ENCODE peak calls at places on chromosomes 6 and 20, in seven cellular contexts. One of them, this sample, is unnamed.

GRCh38 chr20:57411406-57412283 is 20.4 kb downstream of the RBM38 start:
- DNase-seq in right atrium auricular region: no peak
- DNase-seq in pancreas: no peak
- DNase-seq in cardiac muscle cell: no peak
- DNase-seq in astrocyte of the cerebellum: no peak
- DNase-seq in cardiac fibroblast: no peak
- DNase-seq in mucosa of descending colon: no peak
- DNase-seq in this sample: no peak

GRCh38 chr6:44932651-44933091 is 395.5 kb upstream of the RUNX2 start:
- DNase-seq in right atrium auricular region: no peak
- DNase-seq in pancreas: no peak
- DNase-seq in cardiac muscle cell: no peak
- DNase-seq in astrocyte of the cerebellum: no peak
- DNase-seq in cardiac fibroblast: no peak
- DNase-seq in mucosa of descending colon: no peak
- DNase-seq in this sample: no peak

GRCh38 chr20:12410783-12411182 is 493.1 kb downstream of the BTBD3 start:
- DNase-seq in right atrium auricular region: no peak
- DNase-seq in pancreas: no peak
- DNase-seq in cardiac muscle cell: no peak
- DNase-seq in astrocyte of the cerebellum: no peak
- DNase-seq in cardiac fibroblast: no peak
- DNase-seq in mucosa of descending colon: no peak
- DNase-seq in this sample: no peak

GRCh38 chr6:48766349-48766748 is 655.4 kb upstream of the PTCHD4 start:
- DNase-seq in right atrium auricular region: no peak
- DNase-seq in pancreas: no peak
- DNase-seq in cardiac muscle cell: no peak
- DNase-seq in astrocyte of the cerebellum: peak; percentile 8
- DNase-seq in cardiac fibroblast: peak; percentile 55
- DNase-seq in mucosa of descending colon: no peak
- DNase-seq in this sample: peak; percentile 87

GRCh38 chr6:79813854-79814477 is 133.4 kb downstream of the ELOVL4 start:
- DNase-seq in right atrium auricular region: peak; percentile 88
- DNase-seq in pancreas: peak; percentile 84
- DNase-seq in cardiac muscle cell: peak; percentile 78
- DNase-seq in astrocyte of the cerebellum: peak; percentile 44
- DNase-seq in cardiac fibroblast: peak; percentile 75
- DNase-seq in mucosa of descending colon: peak; percentile 31
- DNase-seq in this sample: peak; percentile 69

GRCh38 chr6:164692772-164693171 is 616.6 kb downstream of the C6orf118 start:
- DNase-seq in right atrium auricular region: no peak
- DNase-seq in pancreas: no peak
- DNase-seq in cardiac muscle cell: no peak
- DNase-seq in astrocyte of the cerebellum: no peak
- DNase-seq in cardiac fibroblast: no peak
- DNase-seq in mucosa of descending colon: no peak
- DNase-seq in this sample: no peak

GRCh38 chr6:144725731-144726522 is 440.8 kb downstream of the UTRN start:
- DNase-seq in right atrium auricular region: no peak
- DNase-seq in pancreas: no peak
- DNase-seq in cardiac muscle cell: no peak
- DNase-seq in astrocyte of the cerebellum: no peak
- DNase-seq in cardiac fibroblast: no peak
- DNase-seq in mucosa of descending colon: no peak
- DNase-seq in this sample: no peak

GRCh38 chr6:41712651-41713103 is 22.7 kb downstream of the TFEB start:
- DNase-seq in right atrium auricular region: no peak
- DNase-seq in pancreas: peak; percentile 71
- DNase-seq in cardiac muscle cell: no peak
- DNase-seq in astrocyte of the cerebellum: no peak
- DNase-seq in cardiac fibroblast: peak; percentile 46
- DNase-seq in mucosa of descending colon: no peak
- DNase-seq in this sample: no peak

GRCh38 chr6:28816909-28817807 is 106.6 kb downstream of the TRIM27 start:
- DNase-seq in right atrium auricular region: no peak
- DNase-seq in pancreas: no peak
- DNase-seq in cardiac muscle cell: no peak
- DNase-seq in astrocyte of the cerebellum: no peak
- DNase-seq in cardiac fibroblast: peak; percentile 56
- DNase-seq in mucosa of descending colon: no peak
- DNase-seq in this sample: peak; percentile 87

GRCh38 chr6:107491059-107491609 is 1.2 kb downstream of the SOBP start:
- DNase-seq in right atrium auricular region: peak; percentile 78
- DNase-seq in pancreas: peak; percentile 74
- DNase-seq in cardiac muscle cell: peak; percentile 78
- DNase-seq in astrocyte of the cerebellum: no peak
- DNase-seq in cardiac fibroblast: peak; percentile 65
- DNase-seq in mucosa of descending colon: peak; percentile 62
- DNase-seq in this sample: peak; percentile 50

GRCh38 chr6:3205913-3206312 is 21.5 kb downstream of the TUBB2B start:
- DNase-seq in right atrium auricular region: no peak
- DNase-seq in pancreas: no peak
- DNase-seq in cardiac muscle cell: no peak
- DNase-seq in astrocyte of the cerebellum: peak; percentile 76
- DNase-seq in cardiac fibroblast: peak; percentile 95
- DNase-seq in mucosa of descending colon: no peak
- DNase-seq in this sample: peak; percentile 97

GRCh38 chr6:37960139-37960935 is 140.8 kb downstream of the ZFAND3 start:
- DNase-seq in right atrium auricular region: no peak
- DNase-seq in pancreas: no peak
- DNase-seq in cardiac muscle cell: no peak
- DNase-seq in astrocyte of the cerebellum: no peak
- DNase-seq in cardiac fibroblast: no peak
- DNase-seq in mucosa of descending colon: no peak
- DNase-seq in this sample: no peak

GRCh38 chr6:166512567-166512966 is 73.9 kb downstream of the RAMACL start:
- DNase-seq in right atrium auricular region: no peak
- DNase-seq in pancreas: no peak
- DNase-seq in cardiac muscle cell: no peak
- DNase-seq in astrocyte of the cerebellum: no peak
- DNase-seq in cardiac fibroblast: no peak
- DNase-seq in mucosa of descending colon: peak; percentile 37
- DNase-seq in this sample: no peak

GRCh38 chr6:127854009-127854408 is 46.8 kb downstream of the THEMIS start:
- DNase-seq in right atrium auricular region: no peak
- DNase-seq in pancreas: no peak
- DNase-seq in cardiac muscle cell: no peak
- DNase-seq in astrocyte of the cerebellum: no peak
- DNase-seq in cardiac fibroblast: peak; percentile 14
- DNase-seq in mucosa of descending colon: no peak
- DNase-seq in this sample: peak; percentile 35

GRCh38 chr6:151958332-151958731 is 150.8 kb downstream of the ESR1 start:
- DNase-seq in right atrium auricular region: no peak
- DNase-seq in pancreas: no peak
- DNase-seq in cardiac muscle cell: no peak
- DNase-seq in astrocyte of the cerebellum: peak; percentile 15
- DNase-seq in cardiac fibroblast: peak; percentile 75
- DNase-seq in mucosa of descending colon: no peak
- DNase-seq in this sample: peak; percentile 84

GRCh38 chr6:27679968-27680694 is 207.2 kb upstream of the ZNF184 start:
- DNase-seq in right atrium auricular region: no peak
- DNase-seq in pancreas: no peak
- DNase-seq in cardiac muscle cell: no peak
- DNase-seq in astrocyte of the cerebellum: no peak
- DNase-seq in cardiac fibroblast: no peak
- DNase-seq in mucosa of descending colon: no peak
- DNase-seq in this sample: no peak
- H3K4me3 ChIP-seq in right atrium auricular region: no peak overlapping the region
- H3K4me3 ChIP-seq in pancreas: no peak overlapping the region
- H3K4me3 ChIP-seq in cardiac muscle cell: peak overlapping the region; percentile 22
- H3K4me3 ChIP-seq in astrocyte of the cerebellum: peak overlapping the region; percentile 35
- H3K4me3 ChIP-seq in cardiac fibroblast: no peak overlapping the region
- H3K4me3 ChIP-seq in mucosa of descending colon: no peak overlapping the region
- H3K4me3 ChIP-seq in this sample: peak overlapping the region; percentile 40

DNA sequence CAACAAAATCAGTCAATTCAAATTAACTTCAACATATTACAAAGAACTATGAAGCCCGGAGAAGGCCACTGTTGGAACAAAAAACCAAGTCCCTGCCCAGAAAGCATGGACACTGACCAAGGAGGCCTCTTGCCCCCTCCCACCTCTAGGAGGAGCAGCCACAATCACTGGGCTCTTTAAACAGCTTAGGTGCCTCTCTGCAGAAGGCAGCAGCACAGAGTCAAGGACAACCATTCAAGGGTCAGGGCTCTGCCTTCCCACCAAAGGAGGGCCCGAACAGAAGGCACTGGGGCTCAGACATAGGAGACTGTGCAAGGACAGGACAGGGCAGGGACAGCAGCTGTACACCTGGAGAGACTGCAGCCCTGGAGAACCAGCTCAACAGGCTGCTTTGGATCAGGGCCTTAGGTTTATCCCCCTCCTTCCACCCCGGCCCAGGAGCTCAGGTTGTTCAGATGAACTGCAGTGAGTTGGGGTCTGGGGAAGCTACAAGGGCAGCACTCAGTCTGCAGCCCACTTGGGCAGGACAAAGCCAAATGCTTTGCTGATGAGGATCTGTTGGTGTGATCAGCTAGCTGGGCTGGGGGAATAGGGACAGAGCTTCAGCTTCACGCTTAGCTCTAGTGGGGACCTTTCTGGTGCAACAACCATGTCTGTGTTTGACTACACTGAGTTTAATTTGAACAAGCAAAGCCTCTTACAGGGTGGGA is 17.8 kb downstream of the TOMM34 start:
- DNase-seq in right atrium auricular region: no peak
- DNase-seq in pancreas: no peak
- DNase-seq in cardiac muscle cell: peak; percentile 44
- DNase-seq in astrocyte of the cerebellum: no peak
- DNase-seq in cardiac fibroblast: no peak
- DNase-seq in mucosa of descending colon: no peak
- DNase-seq in this sample: no peak
- TF ChIP-seq CTCF in right atrium auricular region: no peak
- TF ChIP-seq CTCF in pancreas: no peak
- TF ChIP-seq CTCF in cardiac muscle cell: no peak
- TF ChIP-seq CTCF in astrocyte of the cerebellum: no peak
- TF ChIP-seq CTCF in cardiac fibroblast: no peak
- TF ChIP-seq CTCF in mucosa of descending colon: no peak
- TF ChIP-seq CTCF in this sample: no peak

DNA sequence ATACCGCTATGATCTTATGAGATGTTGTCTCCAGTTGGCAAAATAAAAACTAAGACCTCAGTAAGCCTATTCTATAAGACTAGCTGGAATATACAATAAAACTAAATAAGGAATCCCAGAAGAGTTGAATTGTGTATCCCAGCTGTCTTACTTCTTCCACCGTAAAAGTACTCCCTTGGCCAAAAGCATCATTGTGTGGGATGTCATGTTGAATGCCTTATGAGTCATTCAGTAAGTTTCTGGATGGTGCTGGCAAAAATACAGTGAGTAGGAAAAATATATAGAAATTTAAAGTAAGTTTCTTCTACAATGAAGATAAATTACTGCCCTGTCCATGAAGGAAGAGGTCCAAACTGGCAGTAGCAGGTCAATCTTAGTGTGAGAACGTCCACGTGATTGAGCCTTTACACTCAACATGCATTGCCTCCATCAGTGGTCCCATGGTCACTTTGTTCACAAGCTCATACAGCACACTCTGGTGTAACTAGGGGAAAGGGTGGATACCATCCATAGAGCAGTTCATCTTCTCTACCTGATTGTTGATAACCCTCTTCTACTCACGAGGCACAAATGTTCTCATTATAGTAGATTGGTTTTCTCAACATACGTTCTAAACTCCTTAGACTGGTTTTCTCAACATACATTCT is 13.7 kb upstream of the ZNF318 start:
- DNase-seq in right atrium auricular region: no peak
- DNase-seq in pancreas: no peak
- DNase-seq in cardiac muscle cell: no peak
- DNase-seq in astrocyte of the cerebellum: peak; percentile 19
- DNase-seq in cardiac fibroblast: peak; percentile 59
- DNase-seq in mucosa of descending colon: no peak
- DNase-seq in this sample: peak; percentile 83
- H3K4me3 ChIP-seq in right atrium auricular region: no peak overlapping the region
- H3K4me3 ChIP-seq in pancreas: no peak overlapping the region
- H3K4me3 ChIP-seq in cardiac muscle cell: no peak overlapping the region
- H3K4me3 ChIP-seq in astrocyte of the cerebellum: no peak overlapping the region
- H3K4me3 ChIP-seq in cardiac fibroblast: no peak overlapping the region
- H3K4me3 ChIP-seq in mucosa of descending colon: no peak overlapping the region
- H3K4me3 ChIP-seq in this sample: no peak overlapping the region

GRCh38 chr6:35026434-35027222 is 114.5 kb downstream of the TCP11 start:
- DNase-seq in right atrium auricular region: peak; percentile 55
- DNase-seq in pancreas: no peak
- DNase-seq in cardiac muscle cell: no peak
- DNase-seq in astrocyte of the cerebellum: no peak
- DNase-seq in cardiac fibroblast: peak; percentile 33
- DNase-seq in mucosa of descending colon: no peak
- DNase-seq in this sample: peak; percentile 47

GRCh38 chr6:35027807-35028206 is 113.3 kb downstream of the TCP11 start:
- DNase-seq in right atrium auricular region: peak; percentile 48
- DNase-seq in pancreas: no peak
- DNase-seq in cardiac muscle cell: no peak
- DNase-seq in astrocyte of the cerebellum: no peak
- DNase-seq in cardiac fibroblast: no peak
- DNase-seq in mucosa of descending colon: no peak
- DNase-seq in this sample: no peak

GRCh38 chr6:35024601-35025054 is 116.5 kb downstream of the TCP11 start:
- DNase-seq in right atrium auricular region: peak; percentile 82
- DNase-seq in pancreas: no peak
- DNase-seq in cardiac muscle cell: peak; percentile 81
- DNase-seq in astrocyte of the cerebellum: peak; percentile 72
- DNase-seq in cardiac fibroblast: peak; percentile 70
- DNase-seq in mucosa of descending colon: peak; percentile 66
- DNase-seq in this sample: peak; percentile 40

GRCh38 chr6:35023601-35024000 is 117.5 kb downstream of the TCP11 start:
- DNase-seq in right atrium auricular region: no peak
- DNase-seq in pancreas: no peak
- DNase-seq in cardiac muscle cell: no peak
- DNase-seq in astrocyte of the cerebellum: no peak
- DNase-seq in cardiac fibroblast: no peak
- DNase-seq in mucosa of descending colon: no peak
- DNase-seq in this sample: no peak

DNA sequence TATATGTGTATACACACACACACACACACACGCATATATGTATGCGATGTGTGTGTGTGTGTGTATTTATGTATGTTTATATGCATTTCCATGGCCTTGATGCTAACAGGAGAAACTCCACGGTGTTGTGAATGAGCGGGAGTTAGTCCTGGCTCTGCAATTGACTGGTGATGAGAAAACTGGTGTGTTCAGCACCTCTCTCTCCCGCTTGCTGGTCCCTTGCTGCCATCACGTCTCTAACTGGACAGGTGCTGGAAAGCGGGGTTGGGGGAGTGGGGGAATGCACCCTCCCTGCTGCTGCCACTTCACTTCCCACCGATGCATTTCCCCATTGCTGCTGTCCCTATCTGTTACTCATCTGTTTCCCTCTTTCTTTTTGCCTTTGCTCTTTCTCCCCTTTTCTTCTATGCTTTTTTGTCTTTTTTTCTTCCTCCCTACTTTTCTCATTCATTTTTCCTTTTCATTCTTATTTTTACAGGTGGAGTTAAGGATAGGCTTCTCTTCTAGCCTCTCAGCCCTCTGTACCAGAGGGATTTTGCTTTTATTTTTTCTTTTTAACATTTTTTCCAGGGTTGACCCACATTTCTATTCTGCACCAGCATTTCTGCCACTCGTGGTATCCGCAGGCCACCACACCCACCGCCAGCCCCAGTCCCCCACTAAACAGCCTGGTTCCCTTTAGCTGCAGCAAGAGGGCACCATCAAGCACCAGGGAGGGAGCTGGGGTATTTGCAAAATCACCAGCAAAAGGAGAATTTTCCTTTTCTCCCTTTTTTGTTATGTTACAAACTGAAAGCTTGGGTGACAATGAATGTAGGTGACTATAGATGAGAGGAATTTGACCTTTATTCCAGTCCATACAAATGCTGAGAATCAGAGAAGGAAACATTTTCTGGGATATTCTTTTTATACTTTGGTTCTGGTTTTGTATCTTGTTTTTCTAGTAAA is 115.6 kb downstream of the TCP11 start:
- DNase-seq in right atrium auricular region: peak; percentile 57
- DNase-seq in pancreas: no peak
- DNase-seq in cardiac muscle cell: no peak
- DNase-seq in astrocyte of the cerebellum: no peak
- DNase-seq in cardiac fibroblast: peak; percentile 32
- DNase-seq in mucosa of descending colon: no peak
- DNase-seq in this sample: peak; percentile 7
- TF ChIP-seq CTCF in right atrium auricular region: peak; percentile 62
- TF ChIP-seq CTCF in pancreas: no peak
- TF ChIP-seq CTCF in cardiac muscle cell: peak; percentile 30
- TF ChIP-seq CTCF in astrocyte of the cerebellum: peak; percentile 38
- TF ChIP-seq CTCF in cardiac fibroblast: peak; percentile 28
- TF ChIP-seq CTCF in mucosa of descending colon: no peak
- TF ChIP-seq CTCF in this sample: peak; percentile 29

This sample was measured in fibroblast of mammary gland.